ENCODE peak calls at places on chromosomes 16 and 17, in seven cellular contexts. Z, Y, D, S, L, K and W are unnamed samples.

GRCh38 chr16:25140459-25140858 is 28.9 kb downstream of the LCMT1 start:
- DNase-seq in Z (no peak), Y (peak), D (no peak), S (no peak), L (no peak), K (no peak), W (no peak)

GRCh38 chr16:54930034-54930938 is at the start of gene IRX5:
- DNase-seq in Z (peak), Y (peak), D (peak), S (peak), L (no peak), K (peak), W (no peak)

GRCh38 chr17:80337195-80337895 is 76.7 kb downstream of the RNF213 start:
- DNase-seq in Z (no peak), Y (no peak), D (no peak), S (no peak), L (no peak), K (peak), W (no peak)

GRCh38 chr16:19898924-19899604 is 14.4 kb upstream of the GPRC5B start:
- DNase-seq in Z (peak), Y (peak), D (peak), S (no peak), L (no peak), K (no peak), W (no peak)

GRCh38 chr16:67169642-67170167 is 633 bp upstream of the NOL3 start:
- DNase-seq in Z (peak), Y (no peak), D (peak), S (no peak), L (no peak), K (no peak), W (no peak)

GRCh38 chr16:74726736-74727135 is 26.1 kb upstream of the MLKL start:
- DNase-seq in Z (no peak), Y (no peak), D (no peak), S (no peak), L (no peak), K (no peak), W (peak)

GRCh38 chr16:88194397-88195020 is 188.2 kb upstream of the ZNF469 start:
- DNase-seq in Z (peak), Y (peak), D (no peak), S (no peak), L (no peak), K (peak), W (no peak)

GRCh38 chr17:82351254-82351712 is 7.8 kb upstream of the TEX19 start:
- DNase-seq in Z (no peak), Y (no peak), D (no peak), S (no peak), L (no peak), K (no peak), W (no peak)

GRCh38 chr17:41717408-41718286 is 5.5 kb downstream of the GAST start:
- DNase-seq in Z (peak), Y (peak), D (peak), S (no peak), L (no peak), K (no peak), W (no peak)

GRCh38 chr17:74040291-74040690 is 163.2 kb upstream of the RPL38 start:
- DNase-seq in Z (no peak), Y (no peak), D (no peak), S (no peak), L (no peak), K (no peak), W (no peak)

GRCh38 chr17:56447166-56447565 is 146.3 kb upstream of the NOG start:
- DNase-seq in Z (no peak), Y (no peak), D (no peak), S (no peak), L (no peak), K (no peak), W (no peak)
- H3K27ac ChIP-seq in Z (no peak), Y (no peak), D (no peak), S (no peak), L (no peak), K (no peak), W (no peak)

GRCh38 chr17:38509008-38509771 is 80.9 kb downstream of the ARHGAP23 start:
- DNase-seq in Z (peak), Y (peak), D (peak), S (peak), L (peak), K (peak), W (peak)

GRCh38 chr17:38508570-38508950 is 80.3 kb downstream of the ARHGAP23 start:
- DNase-seq in Z (no peak), Y (peak), D (no peak), S (no peak), L (no peak), K (no peak), W (no peak)

GRCh38 chr17:38507436-38507835 is 79.2 kb downstream of the ARHGAP23 start:
- DNase-seq in Z (no peak), Y (no peak), D (no peak), S (no peak), L (no peak), K (no peak), W (no peak)

GRCh38 chr17:38509772-38510423 is 81.6 kb downstream of the ARHGAP23 start:
- DNase-seq in Z (no peak), Y (no peak), D (peak), S (no peak), L (no peak), K (no peak), W (no peak)

GRCh38 chr17:38507921-38508569 is 79.8 kb downstream of the ARHGAP23 start:
- DNase-seq in Z (no peak), Y (no peak), D (no peak), S (no peak), L (no peak), K (no peak), W (no peak)
- H3K27ac ChIP-seq in Z (no peak), Y (no peak), D (no peak), S (no peak), L (no peak), K (no peak), W (no peak)

GRCh38 chr16:65116216-65116615 is 5.6 kb downstream of the CDH11 start:
- DNase-seq in Z (no peak), Y (no peak), D (no peak), S (no peak), L (no peak), K (no peak), W (no peak)
- H3K27ac ChIP-seq in Z (peak), Y (no peak), D (no peak), S (no peak), L (no peak), K (no peak), W (no peak)

GRCh38 chr17:67253379-67253778 is 8.4 kb upstream of the HELZ start:
- DNase-seq in Z (peak), Y (peak), D (peak), S (no peak), L (no peak), K (no peak), W (no peak)

GRCh38 chr17:67256075-67256732 is 11.2 kb upstream of the HELZ start:
- DNase-seq in Z (no peak), Y (no peak), D (no peak), S (no peak), L (no peak), K (no peak), W (no peak)

GRCh38 chr17:67260051-67260987 is 15.3 kb upstream of the HELZ start:
- DNase-seq in Z (peak), Y (peak), D (peak), S (no peak), L (no peak), K (peak), W (peak)

GRCh38 chr17:67262420-67262819 is 17.4 kb upstream of the HELZ start:
- DNase-seq in Z (no peak), Y (no peak), D (no peak), S (no peak), L (no peak), K (no peak), W (no peak)

GRCh38 chr17:67258836-67259468 is 14.0 kb upstream of the HELZ start:
- DNase-seq in Z (no peak), Y (no peak), D (no peak), S (no peak), L (no peak), K (no peak), W (no peak)
- H3K27ac ChIP-seq in Z (no peak), Y (no peak), D (no peak), S (peak), L (no peak), K (peak), W (peak)

DNA sequence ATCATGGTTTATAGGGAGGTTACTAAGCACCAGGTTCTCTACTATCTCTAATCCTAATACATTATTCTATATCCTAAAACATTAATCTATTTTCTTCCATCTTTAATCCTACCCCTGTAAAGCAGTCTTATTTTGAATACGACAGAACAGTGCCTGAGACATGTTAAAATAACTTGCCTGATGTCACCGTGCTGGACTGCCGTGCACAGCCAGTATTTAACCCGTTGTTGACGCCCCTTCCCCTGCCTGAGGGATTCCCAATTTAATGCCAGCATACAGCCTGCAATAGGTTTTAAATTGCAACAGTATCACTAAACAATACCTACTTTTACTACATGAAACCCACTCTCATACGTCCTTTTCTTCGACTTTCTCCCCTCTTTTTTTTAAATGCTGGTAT is 133.3 kb downstream of the PARN start:
- DNase-seq in Z (no peak), Y (no peak), D (no peak), S (no peak), L (no peak), K (no peak), W (no peak)
- H3K27ac ChIP-seq in Z (no peak), Y (peak), D (peak), S (no peak), L (no peak), K (no peak), W (no peak)

GRCh38 chr17:71748872-71749271 is 371.9 kb upstream of the SOX9 start:
- DNase-seq in Z (no peak), Y (no peak), D (no peak), S (no peak), L (no peak), K (no peak), W (no peak)
- H3K27ac ChIP-seq in Z (no peak), Y (no peak), D (no peak), S (no peak), L (no peak), K (no peak), W (no peak)

GRCh38 chr16:68754117-68754792 is 17.2 kb downstream of the CDH1 start:
- DNase-seq in Z (no peak), Y (peak), D (no peak), S (no peak), L (no peak), K (no peak), W (no peak)
- H3K27ac ChIP-seq in Z (no peak), Y (peak), D (no peak), S (peak), L (no peak), K (no peak), W (no peak)